ENCODE peak calls at places on chromosomes 6 and 20, in six cellular contexts. Y is IMR-90, V is heart right ventricle, J is breast epithelium, F is GM06990, I is GM12865. M is an unnamed sample.

GRCh38 chr6:80520195-80520594 is 413.7 kb downstream of the BCKDHB start:
- DNase-seq in Y (peak; percentile 77), V (no peak), J (no peak), F (peak; percentile 3), I (no peak), M (peak; percentile 54)

GRCh38 chr6:4271761-4272505 is 136.6 kb upstream of the ECI2 start:
- DNase-seq in Y (no peak), V (no peak), J (no peak), F (no peak), I (no peak), M (no peak)

GRCh38 chr20:50048420-50049166 is 64.4 kb downstream of the UBE2V1 start:
- DNase-seq in Y (peak; percentile 14), V (peak; percentile 31), J (peak; percentile 33), F (no peak), I (no peak), M (no peak)

GRCh38 chr20:50121858-50122271 is 8.9 kb upstream of the UBE2V1 start:
- DNase-seq in Y (peak; percentile 55), V (no peak), J (no peak), F (no peak), I (no peak), M (no peak)

GRCh38 chr20:23608251-23608846 is 2.6 kb upstream of the CST9 start:
- DNase-seq in Y (no peak), V (no peak), J (no peak), F (no peak), I (no peak), M (no peak)

GRCh38 chr20:57434390-57434700 is 43.1 kb downstream of the RBM38 start:
- DNase-seq in Y (no peak), V (peak; percentile 41), J (no peak), F (no peak), I (peak; percentile 22), M (no peak)

GRCh38 chr6:89495961-89496535 is 63.1 kb downstream of the ANKRD6 start:
- DNase-seq in Y (no peak), V (no peak), J (no peak), F (no peak), I (no peak), M (no peak)

GRCh38 chr6:90303037-90303436 is 6.4 kb upstream of the BACH2 start:
- DNase-seq in Y (no peak), V (no peak), J (no peak), F (no peak), I (no peak), M (no peak)

GRCh38 chr6:71768356-71768755 is 118.0 kb upstream of the RIMS1 start:
- DNase-seq in Y (no peak), V (no peak), J (no peak), F (no peak), I (no peak), M (no peak)

GRCh38 chr6:109523478-109523877 is 40.5 kb upstream of the ZBTB24 start:
- DNase-seq in Y (peak; percentile 40), V (no peak), J (no peak), F (no peak), I (no peak), M (peak; percentile 30)

GRCh38 chr6:149337330-149337729 is 19.8 kb downstream of the TAB2 start:
- DNase-seq in Y (peak; percentile 25), V (no peak), J (no peak), F (no peak), I (no peak), M (no peak)

GRCh38 chr6:144311361-144311760 is 26.2 kb downstream of the UTRN start:
- DNase-seq in Y (no peak), V (no peak), J (no peak), F (no peak), I (no peak), M (no peak)

GRCh38 chr6:37585523-37585905 is 85.8 kb upstream of the CCDC167 start:
- DNase-seq in Y (peak; percentile 37), V (no peak), J (no peak), F (no peak), I (no peak), M (no peak)

GRCh38 chr6:66103954-66104353 is 396.9 kb upstream of the EYS start:
- DNase-seq in Y (peak; percentile 0), V (no peak), J (no peak), F (no peak), I (no peak), M (no peak)

GRCh38 chr20:61668064-61668463 is 397.6 kb downstream of the TAF4 start:
- DNase-seq in Y (no peak), V (no peak), J (no peak), F (no peak), I (no peak), M (no peak)

GRCh38 chr20:17533396-17533795 is 2.2 kb upstream of the BFSP1 start:
- DNase-seq in Y (peak; percentile 60), V (no peak), J (no peak), F (no peak), I (peak; percentile 58), M (peak; percentile 24)

GRCh38 chr20:45592574-45593189 is 13.6 kb upstream of the WFDC8 start:
- DNase-seq in Y (peak; percentile 21), V (no peak), J (no peak), F (no peak), I (peak; percentile 77), M (peak; percentile 4)

GRCh38 chr6:87291879-87292278 is 30.5 kb upstream of the SMIM8 start:
- DNase-seq in Y (no peak), V (no peak), J (no peak), F (no peak), I (no peak), M (no peak)

GRCh38 chr6:81753709-81754678 is 1.5 kb upstream of the TENT5A start:
- DNase-seq in Y (peak; percentile 59), V (peak; percentile 87), J (peak; percentile 71), F (peak; percentile 68), I (peak; percentile 74), M (no peak)

GRCh38 chr6:156389296-156389695 is 387.9 kb upstream of the ARID1B start:
- DNase-seq in Y (no peak), V (no peak), J (no peak), F (no peak), I (no peak), M (no peak)

GRCh38 chr20:38299963-38300362 is 4.0 kb upstream of the BPI start:
- DNase-seq in Y (no peak), V (no peak), J (peak; percentile 70), F (no peak), I (no peak), M (no peak)

GRCh38 chr20:22824077-22824476 is 211.0 kb upstream of the SSTR4 start:
- DNase-seq in Y (no peak), V (no peak), J (peak; percentile 45), F (no peak), I (no peak), M (no peak)

GRCh38 chr6:107443066-107443903 is 16.1 kb downstream of the PDSS2 start:
- DNase-seq in Y (peak; percentile 51), V (no peak), J (no peak), F (no peak), I (no peak), M (no peak)

GRCh38 chr6:138107752-138108592 is 753 bp upstream of the PERP start:
- DNase-seq in Y (no peak), V (peak; percentile 14), J (peak; percentile 47), F (no peak), I (no peak), M (no peak)

GRCh38 chr6:79078057-79078969 is at the start of gene PHIP:
- DNase-seq in Y (peak; percentile 97), V (peak; percentile 93), J (peak; percentile 88), F (peak; percentile 97), I (peak; percentile 98), M (peak; percentile 98)

DNA sequence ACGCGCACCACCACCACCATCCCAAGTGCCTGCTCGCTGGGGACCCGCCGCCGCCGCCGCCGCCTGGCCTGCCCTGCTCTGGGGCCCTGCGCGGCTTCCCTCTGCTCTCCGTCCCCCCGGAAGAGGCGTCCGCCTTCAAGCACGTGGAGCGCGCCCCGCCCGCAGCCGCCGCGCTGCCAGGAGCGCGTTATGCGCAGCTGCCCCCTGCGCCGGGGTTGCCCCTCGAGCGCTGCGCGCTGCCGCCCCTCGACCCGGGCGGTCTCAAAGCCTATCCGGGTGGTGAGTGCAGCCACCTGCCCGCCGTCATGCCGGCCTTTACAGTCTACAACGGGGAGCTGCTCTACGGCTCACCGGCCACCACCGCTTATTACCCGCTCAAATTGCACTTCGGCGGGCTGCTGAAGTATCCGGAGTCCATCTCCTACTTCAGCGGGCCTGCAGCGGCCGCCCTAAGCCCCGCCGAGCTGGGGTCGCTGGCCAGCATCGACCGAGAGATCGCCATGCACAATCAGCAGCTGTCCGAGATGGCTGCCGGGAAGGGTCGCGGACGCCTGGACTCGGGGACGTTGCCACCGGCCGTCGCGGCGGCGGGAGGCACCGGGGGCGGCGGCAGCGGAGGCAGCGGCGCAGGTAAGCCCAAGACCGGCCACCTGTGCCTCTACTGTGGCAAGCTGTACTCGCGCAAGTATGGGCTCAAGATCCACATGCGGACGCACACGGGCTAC is 7.2 kb downstream of the PRDM13 start:
- DNase-seq in Y (no peak), V (no peak), J (no peak), F (peak; percentile 75), I (peak; percentile 79), M (no peak)
- H3K4me3 ChIP-seq in Y (peak overlapping the region; percentile 21), V (peak overlapping the region; percentile 49), J (peak overlapping the region; percentile 52), F (peak overlapping the region; percentile 64), I (peak overlapping the region; percentile 73), M (peak overlapping the region; percentile 30)

DNA sequence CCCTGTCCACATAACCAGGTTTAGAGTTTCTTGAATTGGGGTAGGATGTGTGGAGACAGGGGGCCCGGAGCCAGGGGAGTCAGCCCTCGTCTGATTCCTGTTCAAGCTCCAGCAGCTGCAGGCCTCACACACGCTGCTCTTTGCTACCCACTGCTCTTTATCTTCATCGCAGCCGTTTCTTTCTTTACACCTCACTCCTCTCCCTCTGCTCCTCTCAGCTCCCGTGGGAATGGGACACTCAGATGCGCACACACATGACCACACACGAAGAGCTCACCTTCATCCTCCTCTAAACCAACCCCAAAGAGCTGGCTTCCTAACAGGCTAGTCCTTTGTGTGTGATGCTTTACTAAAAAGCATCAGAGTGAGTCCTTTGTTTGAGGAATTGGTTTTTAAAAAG is 306.6 kb upstream of the CNR1 start:
- DNase-seq in Y (no peak), V (no peak), J (no peak), F (no peak), I (no peak), M (no peak)
- H3K4me3 ChIP-seq in Y (no peak overlapping the region), V (no peak overlapping the region), J (no peak overlapping the region), F (no peak overlapping the region), I (no peak overlapping the region), M (no peak overlapping the region)

DNA sequence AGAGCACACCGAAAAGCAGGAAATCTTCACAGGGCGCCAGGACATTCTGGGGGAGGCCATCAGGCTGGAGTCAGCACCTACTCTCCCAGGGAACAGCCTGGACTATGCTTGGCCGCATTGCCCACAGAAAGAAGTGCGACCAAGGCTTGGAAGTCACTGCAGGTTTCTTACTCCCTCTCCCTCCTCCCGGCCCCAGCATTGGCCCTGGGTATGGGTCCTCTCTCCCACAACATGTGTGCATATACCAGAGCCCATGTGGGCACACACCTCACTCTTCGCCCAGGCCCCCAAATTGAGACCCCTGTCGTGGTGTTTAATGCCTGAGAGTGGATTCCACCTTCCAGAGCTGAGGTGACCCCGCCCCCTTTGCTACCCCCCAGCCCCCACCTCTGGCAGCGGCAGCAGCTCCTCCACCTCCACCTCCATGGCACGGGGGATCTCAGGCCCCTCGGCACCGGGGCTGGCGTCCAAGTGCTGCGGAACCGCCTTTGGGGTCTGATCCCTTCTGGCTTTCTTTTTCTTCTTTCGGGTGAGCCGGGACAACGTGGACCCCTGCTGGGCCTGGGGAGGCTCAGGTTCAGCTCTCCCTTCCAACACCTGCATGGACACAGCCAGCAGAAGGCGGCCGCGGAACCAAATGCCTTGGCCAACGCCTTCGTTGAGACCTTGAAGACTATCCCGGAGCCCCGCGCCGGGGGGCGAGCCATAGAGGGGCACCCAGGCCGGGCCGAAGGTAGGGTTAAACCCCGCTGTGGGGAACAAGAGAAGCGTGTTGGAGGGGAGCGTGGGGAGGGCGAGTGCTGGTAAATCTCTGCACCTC is 15.2 kb upstream of the SPAG4 start:
- DNase-seq in Y (no peak), V (no peak), J (no peak), F (no peak), I (no peak), M (no peak)
- H3K4me3 ChIP-seq in Y (peak overlapping the region; percentile 33), V (peak overlapping the region; percentile 56), J (peak overlapping the region; percentile 53), F (no peak overlapping the region), I (no peak overlapping the region), M (no peak overlapping the region)

GRCh38 chr6:125153541-125154183 is at the start of gene TPD52L1:
- DNase-seq in Y (peak; percentile 60), V (peak; percentile 81), J (peak; percentile 79), F (peak; percentile 65), I (peak; percentile 71), M (no peak)
- H3K4me3 ChIP-seq in Y (peak within 1 kb of the TSS; percentile 59), V (peak within 1 kb of the TSS; percentile 70), J (peak within 1 kb of the TSS; percentile 73), F (peak within 1 kb of the TSS; percentile 44), I (peak within 1 kb of the TSS; percentile 28), M (peak within 1 kb of the TSS; percentile 58)

M was measured in skeletal muscle cell.